ENCODE peak calls at places on chromosome 22, in five cellular contexts. V, T, R, Q and O are unnamed samples.

GRCh38 chr22:33921576-33922181 is 1.4 kb upstream of the LARGE1 start:
- DNase-seq in Q (peak; percentile 64), T (peak; percentile 54), R (peak; percentile 76), V (peak; percentile 59), O (peak; percentile 90)

GRCh38 chr22:36067237-36067558 is 38.6 kb upstream of the RBFOX2 start:
- DNase-seq in V (no peak), Q (no peak), T (no peak), R (no peak), O (no peak)

GRCh38 chr22:35140879-35141745 is 75.2 kb downstream of the ISX start:
- DNase-seq in Q (no peak), T (no peak), V (peak; percentile 79), R (no peak), O (no peak)

GRCh38 chr22:19679476-19680099 is 34.7 kb upstream of the SEPTIN5 start:
- DNase-seq in V (peak; percentile 27), T (no peak), R (no peak), Q (peak; percentile 60), O (no peak)

GRCh38 chr22:42177891-42178336 is 47.3 kb upstream of the CYP2D6 start:
- DNase-seq in V (no peak), R (no peak), T (no peak), Q (no peak), O (no peak)

GRCh38 chr22:33798401-33798800 is 121.9 kb downstream of the LARGE1 start:
- DNase-seq in Q (no peak), R (no peak), V (no peak), T (no peak), O (no peak)

GRCh38 chr22:39554170-39554569 is 16.4 kb upstream of the CACNA1I start:
- DNase-seq in Q (no peak), V (no peak), T (no peak), R (no peak), O (no peak)

GRCh38 chr22:19103881-19104821 is 18.1 kb downstream of the DGCR2 start:
- DNase-seq in V (no peak), T (no peak), R (no peak), Q (no peak), O (no peak)

DNA sequence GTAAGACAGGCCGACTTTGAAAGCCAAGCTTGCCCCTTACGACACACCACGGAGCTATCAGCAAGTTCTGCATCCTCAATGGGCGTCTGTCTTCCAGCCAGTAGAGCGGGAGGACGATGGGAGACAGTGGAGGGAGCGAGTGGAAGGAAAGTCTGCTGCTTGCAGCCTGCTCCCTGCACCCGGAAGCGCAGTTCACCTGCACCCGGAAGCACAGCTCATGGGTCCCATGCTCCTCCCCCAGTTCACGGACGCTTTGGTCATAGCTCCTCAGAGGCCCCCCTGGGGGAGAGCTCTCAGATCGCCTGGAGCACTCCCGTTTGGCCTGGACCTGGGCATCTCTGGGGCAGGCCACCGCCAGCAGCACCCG is 51.3 kb downstream of the FBLN1 start:
- DNase-seq in Q (no peak), R (no peak), T (no peak), V (no peak), O (no peak)
- TF ChIP-seq CTCF in Q (no peak), R (no peak), T (no peak), V (no peak), O (peak; percentile 40)

GRCh38 chr22:47408409-47408808 is 646.0 kb downstream of the TBC1D22A start:
- DNase-seq in Q (no peak), T (no peak), R (no peak), V (no peak), O (peak; percentile 37)
- TF ChIP-seq CTCF in Q (no peak), T (no peak), R (no peak), V (no peak), O (no peak)

GRCh38 chr22:32353840-32354239 is 3.8 kb upstream of the RFPL3 start:
- DNase-seq in V (no peak), T (no peak), Q (no peak), R (no peak), O (no peak)

GRCh38 chr22:32353292-32353691 is 4.4 kb upstream of the RFPL3 start:
- DNase-seq in Q (no peak), V (no peak), T (no peak), R (no peak), O (no peak)

GRCh38 chr22:32354360-32355351 is 3.0 kb upstream of the RFPL3 start:
- DNase-seq in Q (no peak), T (no peak), R (no peak), V (no peak), O (no peak)

GRCh38 chr22:32352681-32353080 is 5.0 kb upstream of the RFPL3 start:
- DNase-seq in T (no peak), R (no peak), V (no peak), Q (no peak), O (no peak)

GRCh38 chr22:32355760-32356159 is 1.9 kb upstream of the RFPL3 start:
- DNase-seq in T (no peak), Q (no peak), V (no peak), R (no peak), O (no peak)
- TF ChIP-seq CTCF in T (no peak), Q (no peak), V (no peak), R (peak; percentile 44), O (peak; percentile 27)

GRCh38 chr22:31995046-31995445 is 48.0 kb upstream of the SLC5A1 start:
- DNase-seq in Q (no peak), T (no peak), R (no peak), V (no peak), O (no peak)
- TF ChIP-seq CTCF in Q (no peak), T (no peak), R (peak; percentile 33), V (peak; percentile 2), O (peak; percentile 63)

GRCh38 chr22:22976033-22976922 is 88.7 kb downstream of the IGLL5 start:
- DNase-seq in R (no peak), Q (no peak), T (no peak), V (no peak), O (no peak)
- TF ChIP-seq CTCF in R (no peak), Q (no peak), T (no peak), V (no peak), O (no peak)

DNA sequence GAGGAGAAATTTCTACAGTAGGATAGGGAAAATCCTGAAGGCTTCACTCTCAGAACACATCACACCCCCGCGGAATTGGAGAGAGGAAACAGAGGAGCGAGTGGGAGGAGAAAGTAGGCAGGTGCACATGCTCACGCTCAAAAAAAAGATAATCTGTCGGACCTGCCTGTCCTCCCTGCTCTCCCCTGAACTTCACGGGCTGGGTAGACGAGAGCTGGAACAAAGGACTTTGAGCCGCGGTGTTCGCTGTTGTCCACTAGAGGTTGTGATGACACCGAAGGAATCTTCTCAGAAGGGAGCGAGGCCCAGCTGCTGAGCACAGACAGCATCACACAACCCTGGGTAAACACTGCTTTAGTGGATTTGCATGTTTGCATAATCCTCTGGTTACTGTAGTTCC is 5.0 kb downstream of the SEZ6L start:
- DNase-seq in Q (no peak), R (no peak), V (no peak), T (no peak), O (no peak)
- TF ChIP-seq CTCF in Q (no peak), R (peak; percentile 21), V (no peak), T (no peak), O (peak; percentile 57)

GRCh38 chr22:50717709-50718351 is 20.2 kb upstream of the ACR start:
- DNase-seq in T (no peak), R (no peak), V (no peak), Q (no peak), O (no peak)
- TF ChIP-seq CTCF in T (no peak), R (no peak), V (no peak), Q (no peak), O (no peak)

DNA sequence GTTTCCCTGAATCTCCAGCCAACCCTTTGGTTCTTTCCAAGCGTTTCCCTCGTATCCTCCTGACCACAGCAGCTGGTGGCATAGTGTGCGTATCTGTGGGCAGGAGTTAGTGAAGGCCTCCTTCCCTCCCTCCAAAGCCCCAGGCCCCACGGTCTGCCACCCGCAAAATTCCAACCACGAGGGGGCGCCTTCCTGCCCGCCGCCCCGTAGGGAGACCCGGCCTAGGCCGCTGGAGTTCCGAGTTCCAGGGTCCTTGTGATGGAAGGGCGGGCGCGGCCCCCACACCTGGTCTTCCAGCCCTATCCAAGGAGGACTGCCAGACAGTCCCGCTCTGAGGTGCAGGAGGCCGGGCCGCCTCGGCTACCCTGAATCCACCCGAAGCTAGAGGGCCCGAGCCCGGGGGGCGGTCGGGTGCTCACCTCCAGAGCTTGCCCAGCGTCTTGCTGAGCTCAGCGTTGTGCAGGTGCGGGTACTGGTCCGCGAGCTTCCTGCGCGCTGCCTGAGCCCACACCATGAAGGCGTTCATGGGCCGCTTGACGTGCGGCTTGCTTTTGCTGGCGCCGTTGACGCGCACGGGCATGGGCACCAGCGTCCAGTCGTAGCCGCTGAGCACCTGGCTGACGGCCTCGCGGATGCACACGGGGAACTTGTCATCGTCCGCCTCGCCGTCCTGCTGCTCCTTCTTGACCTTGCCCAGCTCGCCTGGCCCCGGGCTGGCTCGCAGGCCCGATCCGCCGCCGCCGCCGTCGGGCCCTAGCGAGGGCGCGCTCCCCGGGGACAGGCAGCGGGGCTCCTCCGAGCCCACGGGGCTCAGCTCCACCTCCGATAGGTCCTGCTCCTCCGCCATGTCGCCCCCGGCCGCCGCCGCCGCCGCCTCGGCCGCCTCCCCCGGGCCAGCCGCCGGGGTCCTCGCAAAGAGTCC is 1.2 kb downstream of the SOX10 start:
- DNase-seq in Q (no peak), T (no peak), V (no peak), R (peak; percentile 36), O (no peak)
- TF ChIP-seq CTCF in Q (no peak), T (no peak), V (no peak), R (peak; percentile 67), O (peak; percentile 81)

GRCh38 chr22:43413826-43414225 is 2.0 kb downstream of the MPPED1 start:
- DNase-seq in R (no peak), V (no peak), T (no peak), Q (no peak), O (no peak)
- TF ChIP-seq CTCF in R (no peak), V (no peak), T (no peak), Q (no peak), O (no peak)